ENCODE peak calls at places on chromosomes 3 and 15, in eight cellular contexts. E is K562, D is OCI-LY7, L is BE2C, Z is LHCN-M2, U is SIG-M5, A is iPS-NIHi11, R is kidney glomerular epithelial cell. J is an unnamed sample.
A peak's percentile ranks its signal among the peaks of the same experiment; 100 is the strongest.

GRCh38 chr3:123834631-123835030 is 49.5 kb downstream of the MYLK start:
- DNase-seq in E (no peak), D (no peak), L (no peak), Z (peak; percentile 95), U (no peak), A (no peak), R (peak; percentile 100), J (no peak)

GRCh38 chr3:7913283-7913682 is 588.3 kb upstream of the LMCD1 start:
- DNase-seq in E (no peak), D (no peak), L (no peak), Z (no peak), U (no peak), A (no peak), R (no peak), J (no peak)

GRCh38 chr15:101013769-101014223 is 94.6 kb downstream of the LRRK1 start:
- DNase-seq in E (no peak), D (no peak), L (no peak), Z (no peak), U (no peak), A (no peak), R (no peak), J (no peak)

GRCh38 chr15:72369964-72370363 is 5.8 kb downstream of the HEXA start:
- DNase-seq in E (no peak), D (no peak), L (no peak), Z (peak; percentile 8), U (peak; percentile 22), A (no peak), R (peak; percentile 28), J (no peak)

GRCh38 chr15:39583586-39584265 is 2.8 kb downstream of the THBS1 start:
- DNase-seq in E (peak; percentile 44), D (no peak), L (peak; percentile 32), Z (peak; percentile 86), U (no peak), A (peak; percentile 31), R (no peak), J (no peak)

GRCh38 chr15:54353726-54354125 is 375.5 kb downstream of the UNC13C start:
- DNase-seq in E (no peak), D (no peak), L (no peak), Z (no peak), U (no peak), A (no peak), R (no peak), J (no peak)

GRCh38 chr15:52438047-52438446 is 90.6 kb downstream of the MYO5A start:
- DNase-seq in E (no peak), D (no peak), L (no peak), Z (no peak), U (peak; percentile 79), A (no peak), R (no peak), J (no peak)

GRCh38 chr3:5321941-5322340 is 134.4 kb downstream of the EDEM1 start:
- DNase-seq in E (no peak), D (no peak), L (no peak), Z (no peak), U (no peak), A (no peak), R (peak; percentile 62), J (no peak)

GRCh38 chr3:134854285-134854684 is 59.2 kb downstream of the EPHB1 start:
- DNase-seq in E (no peak), D (no peak), L (no peak), Z (no peak), U (no peak), A (no peak), R (no peak), J (no peak)

GRCh38 chr3:41339758-41340157 is 140.5 kb downstream of the CTNNB1 start:
- DNase-seq in E (no peak), D (no peak), L (no peak), Z (no peak), U (no peak), A (no peak), R (no peak), J (no peak)

GRCh38 chr15:100968043-100968966 is 49.1 kb downstream of the LRRK1 start:
- DNase-seq in E (no peak), D (no peak), L (no peak), Z (no peak), U (no peak), A (no peak), R (peak; percentile 36), J (no peak)

GRCh38 chr3:171173732-171174131 is 147.2 kb upstream of the SLC2A2 start:
- DNase-seq in E (no peak), D (no peak), L (no peak), Z (no peak), U (no peak), A (peak; percentile 69), R (no peak), J (no peak)

GRCh38 chr3:37295925-37296324 is 121.5 kb upstream of the LRRFIP2 start:
- DNase-seq in E (no peak), D (no peak), L (no peak), Z (peak; percentile 70), U (peak; percentile 1), A (no peak), R (no peak), J (no peak)

GRCh38 chr3:178479446-178479845 is 56.8 kb upstream of the KCNMB2 start:
- DNase-seq in E (no peak), D (no peak), L (no peak), Z (no peak), U (no peak), A (no peak), R (no peak), J (no peak)

J was measured in cerebellar nuclear complex.